ENCODE peak calls at places on chromosome 5, in five cellular contexts. One of them, this sample, is unnamed.
A peak's percentile ranks its signal among the peaks of the same experiment; 100 is the strongest.

GRCh38 chr5:73119492-73120157 is 750 bp upstream of the TMEM171 start:
- DNase-seq in ovary: no peak
- DNase-seq in GM23338: peak; percentile 69
- DNase-seq in BE2C: no peak
- DNase-seq in heart left ventricle: no peak
- DNase-seq in this sample: no peak

GRCh38 chr5:61525573-61526142 is 193.6 kb downstream of the ZSWIM6 start:
- DNase-seq in ovary: no peak
- DNase-seq in BE2C: no peak
- DNase-seq in GM23338: peak; percentile 21
- DNase-seq in heart left ventricle: no peak
- DNase-seq in this sample: no peak

GRCh38 chr5:39076757-39077475 is 2.7 kb upstream of the RICTOR start:
- DNase-seq in heart left ventricle: no peak
- DNase-seq in BE2C: no peak
- DNase-seq in GM23338: no peak
- DNase-seq in ovary: no peak
- DNase-seq in this sample: peak; percentile 31

GRCh38 chr5:13378073-13378472 is 566.4 kb downstream of the DNAH5 start:
- DNase-seq in BE2C: no peak
- DNase-seq in ovary: no peak
- DNase-seq in heart left ventricle: no peak
- DNase-seq in GM23338: no peak
- DNase-seq in this sample: no peak

GRCh38 chr5:38926121-38926520 is 80.3 kb downstream of the OSMR start:
- DNase-seq in ovary: no peak
- DNase-seq in BE2C: no peak
- DNase-seq in heart left ventricle: no peak
- DNase-seq in GM23338: no peak
- DNase-seq in this sample: no peak

GRCh38 chr5:154107729-154108128 is 69.0 kb downstream of the MFAP3 start:
- DNase-seq in GM23338: peak; percentile 94
- DNase-seq in heart left ventricle: no peak
- DNase-seq in BE2C: no peak
- DNase-seq in ovary: no peak
- DNase-seq in this sample: no peak

GRCh38 chr5:35342664-35343063 is 112.4 kb upstream of the PRLR start:
- DNase-seq in GM23338: no peak
- DNase-seq in heart left ventricle: no peak
- DNase-seq in ovary: no peak
- DNase-seq in BE2C: no peak
- DNase-seq in this sample: no peak

GRCh38 chr5:156401802-156402201 is 74.8 kb downstream of the SGCD start:
- DNase-seq in GM23338: no peak
- DNase-seq in ovary: no peak
- DNase-seq in heart left ventricle: no peak
- DNase-seq in BE2C: no peak
- DNase-seq in this sample: no peak

GRCh38 chr5:141402553-141403328 is at the start of gene PCDHGA9:
- DNase-seq in heart left ventricle: no peak
- DNase-seq in GM23338: peak; percentile 60
- DNase-seq in ovary: peak; percentile 28
- DNase-seq in BE2C: no peak
- DNase-seq in this sample: no peak

GRCh38 chr5:74372051-74372450 is 268.5 kb downstream of the ENC1 start:
- DNase-seq in GM23338: no peak
- DNase-seq in BE2C: no peak
- DNase-seq in ovary: no peak
- DNase-seq in heart left ventricle: no peak
- DNase-seq in this sample: no peak

GRCh38 chr5:31935702-31936347 is 238.3 kb downstream of the GOLPH3 start:
- DNase-seq in BE2C: peak; percentile 52
- DNase-seq in heart left ventricle: no peak
- DNase-seq in GM23338: no peak
- DNase-seq in ovary: peak; percentile 63
- DNase-seq in this sample: no peak

GRCh38 chr5:155633338-155633957 is 619.9 kb downstream of the KIF4B start:
- DNase-seq in GM23338: no peak
- DNase-seq in ovary: no peak
- DNase-seq in BE2C: no peak
- DNase-seq in heart left ventricle: no peak
- DNase-seq in this sample: no peak

GRCh38 chr5:108345541-108346171 is 36.2 kb downstream of the FBXL17 start:
- DNase-seq in GM23338: peak; percentile 68
- DNase-seq in BE2C: no peak
- DNase-seq in heart left ventricle: no peak
- DNase-seq in ovary: no peak
- DNase-seq in this sample: no peak

GRCh38 chr5:78533356-78533755 is 115.2 kb downstream of the LHFPL2 start:
- DNase-seq in heart left ventricle: no peak
- DNase-seq in BE2C: no peak
- DNase-seq in ovary: no peak
- DNase-seq in GM23338: peak; percentile 77
- DNase-seq in this sample: no peak

GRCh38 chr5:143153332-143154119 is 250.0 kb downstream of the NR3C1 start:
- DNase-seq in heart left ventricle: peak; percentile 69
- DNase-seq in GM23338: no peak
- DNase-seq in BE2C: no peak
- DNase-seq in ovary: peak; percentile 53
- DNase-seq in this sample: peak; percentile 86

GRCh38 chr5:43428034-43428712 is 16.0 kb upstream of the CCL28 start:
- DNase-seq in heart left ventricle: no peak
- DNase-seq in ovary: no peak
- DNase-seq in BE2C: no peak
- DNase-seq in GM23338: no peak
- DNase-seq in this sample: peak; percentile 56

GRCh38 chr5:5421149-5421960 is 1.1 kb upstream of the ICE1 start:
- DNase-seq in GM23338: peak; percentile 36
- DNase-seq in heart left ventricle: no peak
- DNase-seq in ovary: no peak
- DNase-seq in BE2C: no peak
- DNase-seq in this sample: no peak

GRCh38 chr5:135356522-135357318 is 42.3 kb downstream of the MACROH2A1 start:
- DNase-seq in GM23338: no peak
- DNase-seq in BE2C: peak; percentile 88
- DNase-seq in ovary: peak; percentile 64
- DNase-seq in heart left ventricle: peak; percentile 89
- DNase-seq in this sample: no peak

GRCh38 chr5:124660229-124661093 is 86.0 kb downstream of the ZNF608 start:
- DNase-seq in ovary: no peak
- DNase-seq in BE2C: no peak
- DNase-seq in heart left ventricle: no peak
- DNase-seq in GM23338: peak; percentile 83
- DNase-seq in this sample: peak; percentile 88

GRCh38 chr5:126816649-126817048 is 39.7 kb downstream of the LMNB1 start:
- DNase-seq in BE2C: no peak
- DNase-seq in GM23338: no peak
- DNase-seq in ovary: no peak
- DNase-seq in heart left ventricle: no peak
- DNase-seq in this sample: no peak

GRCh38 chr5:126814721-126815404 is 37.9 kb downstream of the LMNB1 start:
- DNase-seq in heart left ventricle: no peak
- DNase-seq in ovary: no peak
- DNase-seq in BE2C: no peak
- DNase-seq in GM23338: no peak
- DNase-seq in this sample: no peak

DNA sequence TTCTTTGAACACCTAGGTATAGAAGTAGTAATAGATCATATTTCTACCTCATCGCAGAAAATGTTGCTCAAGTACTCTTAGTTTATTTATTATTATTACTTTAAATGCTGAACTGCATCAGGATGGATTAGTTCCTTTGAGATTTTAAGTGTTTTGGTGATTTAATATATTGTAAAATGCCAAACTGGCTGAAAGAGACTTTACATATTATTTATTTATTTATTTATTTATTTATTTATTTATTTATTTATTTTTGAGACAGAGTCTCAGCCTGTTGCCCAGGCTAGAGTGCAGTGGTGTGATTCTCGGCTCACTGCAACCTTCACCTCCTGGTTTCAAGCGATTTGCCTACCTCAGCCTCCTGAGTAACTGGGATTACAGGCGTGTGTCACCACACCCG is 42.3 kb downstream of the LMNB1 start:
- DNase-seq in GM23338: no peak
- DNase-seq in ovary: no peak
- DNase-seq in heart left ventricle: no peak
- DNase-seq in BE2C: no peak
- DNase-seq in this sample: no peak
- H3K36me3 ChIP-seq in GM23338: peaks cover 51% of the 10 kb centered on the region
- H3K36me3 ChIP-seq in ovary: no peaks in the 10 kb centered on the region
- H3K36me3 ChIP-seq in heart left ventricle: no peaks in the 10 kb centered on the region
- H3K36me3 ChIP-seq in BE2C: peaks cover 93% of the 10 kb centered on the region
- H3K36me3 ChIP-seq in this sample: peaks cover 94% of the 10 kb centered on the region

GRCh38 chr5:1078206-1078605 is 33.7 kb downstream of the SLC12A7 start:
- DNase-seq in BE2C: no peak
- DNase-seq in heart left ventricle: no peak
- DNase-seq in ovary: no peak
- DNase-seq in GM23338: no peak
- DNase-seq in this sample: no peak
- H3K36me3 ChIP-seq in BE2C: no peaks in the 10 kb centered on the region
- H3K36me3 ChIP-seq in heart left ventricle: peaks cover 26% of the 10 kb centered on the region
- H3K36me3 ChIP-seq in ovary: no peaks in the 10 kb centered on the region
- H3K36me3 ChIP-seq in GM23338: no peaks in the 10 kb centered on the region
- H3K36me3 ChIP-seq in this sample: peaks cover 30% of the 10 kb centered on the region

DNA sequence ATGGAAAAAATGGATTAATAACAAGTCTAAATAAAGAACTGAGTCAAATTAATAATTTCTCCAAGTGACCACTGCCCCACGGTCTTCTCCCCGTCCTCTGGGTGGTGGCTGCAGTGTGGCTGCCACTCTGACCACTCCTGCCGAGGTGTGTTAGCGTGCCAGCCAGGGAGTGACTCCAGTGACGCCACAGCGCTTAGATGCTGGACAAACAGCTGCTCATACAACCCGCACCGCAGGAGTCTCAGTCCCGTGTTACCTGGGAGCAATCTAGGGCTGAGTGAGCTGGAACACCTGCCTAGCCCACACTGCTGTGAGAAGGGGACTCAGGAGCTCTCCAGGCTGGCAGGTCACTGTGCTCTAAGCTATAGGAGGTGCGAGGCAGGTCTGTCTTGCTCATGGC is 10.2 kb downstream of the MAPK9 start:
- DNase-seq in heart left ventricle: no peak
- DNase-seq in BE2C: no peak
- DNase-seq in ovary: no peak
- DNase-seq in GM23338: no peak
- DNase-seq in this sample: no peak
- H3K36me3 ChIP-seq in heart left ventricle: peaks cover 8% of the 10 kb centered on the region
- H3K36me3 ChIP-seq in BE2C: peaks cover 74% of the 10 kb centered on the region
- H3K36me3 ChIP-seq in ovary: no peaks in the 10 kb centered on the region
- H3K36me3 ChIP-seq in GM23338: peaks cover 19% of the 10 kb centered on the region
- H3K36me3 ChIP-seq in this sample: peaks cover 89% of the 10 kb centered on the region

GRCh38 chr5:168770996-168771395 is 191.8 kb upstream of the PANK3 start:
- DNase-seq in GM23338: no peak
- DNase-seq in heart left ventricle: no peak
- DNase-seq in ovary: no peak
- DNase-seq in BE2C: no peak
- DNase-seq in this sample: no peak
- H3K36me3 ChIP-seq in GM23338: no peaks in the 10 kb centered on the region
- H3K36me3 ChIP-seq in heart left ventricle: no peaks in the 10 kb centered on the region
- H3K36me3 ChIP-seq in ovary: no peaks in the 10 kb centered on the region
- H3K36me3 ChIP-seq in BE2C: peaks cover 90% of the 10 kb centered on the region
- H3K36me3 ChIP-seq in this sample: peaks cover 60% of the 10 kb centered on the region

GRCh38 chr5:175765858-175766257 is 105.5 kb upstream of the CPLX2 start:
- DNase-seq in BE2C: no peak
- DNase-seq in ovary: no peak
- DNase-seq in GM23338: no peak
- DNase-seq in heart left ventricle: no peak
- DNase-seq in this sample: no peak
- H3K36me3 ChIP-seq in BE2C: no peaks in the 10 kb centered on the region
- H3K36me3 ChIP-seq in ovary: no peaks in the 10 kb centered on the region
- H3K36me3 ChIP-seq in GM23338: peaks cover 11% of the 10 kb centered on the region
- H3K36me3 ChIP-seq in heart left ventricle: no peaks in the 10 kb centered on the region
- H3K36me3 ChIP-seq in this sample: no peaks in the 10 kb centered on the region

DNA sequence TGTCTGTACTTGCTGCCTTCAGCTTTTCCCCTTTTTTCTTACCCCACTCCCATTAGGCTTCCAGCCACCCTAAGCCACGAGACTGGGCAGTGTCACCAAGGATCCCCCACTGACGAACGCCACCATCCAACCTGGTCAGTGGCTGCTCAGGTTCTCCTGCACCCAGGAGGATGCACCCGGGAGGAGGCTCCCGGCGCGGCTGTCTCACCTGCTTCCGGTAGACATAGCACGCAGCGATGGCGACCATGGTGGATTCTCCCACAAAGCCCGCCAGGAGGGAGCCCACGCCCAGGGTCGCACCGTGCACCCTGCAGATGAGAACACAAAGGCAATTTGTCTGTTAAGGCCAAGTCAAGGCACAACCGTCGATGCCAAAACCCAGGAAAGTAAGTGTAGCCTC is 48.1 kb downstream of the OTULIN start:
- DNase-seq in BE2C: no peak
- DNase-seq in ovary: no peak
- DNase-seq in GM23338: no peak
- DNase-seq in heart left ventricle: no peak
- DNase-seq in this sample: no peak
- H3K36me3 ChIP-seq in BE2C: peaks cover 37% of the 10 kb centered on the region
- H3K36me3 ChIP-seq in ovary: no peaks in the 10 kb centered on the region
- H3K36me3 ChIP-seq in GM23338: no peaks in the 10 kb centered on the region
- H3K36me3 ChIP-seq in heart left ventricle: peaks cover 26% of the 10 kb centered on the region
- H3K36me3 ChIP-seq in this sample: peaks cover 75% of the 10 kb centered on the region

GRCh38 chr5:1975898-1976765 is 93.4 kb upstream of the IRX4 start:
- DNase-seq in GM23338: no peak
- DNase-seq in heart left ventricle: no peak
- DNase-seq in BE2C: no peak
- DNase-seq in ovary: no peak
- DNase-seq in this sample: no peak
- H3K36me3 ChIP-seq in GM23338: no peaks in the 10 kb centered on the region
- H3K36me3 ChIP-seq in heart left ventricle: no peaks in the 10 kb centered on the region
- H3K36me3 ChIP-seq in BE2C: no peaks in the 10 kb centered on the region
- H3K36me3 ChIP-seq in ovary: no peaks in the 10 kb centered on the region
- H3K36me3 ChIP-seq in this sample: no peaks in the 10 kb centered on the region

GRCh38 chr5:179256229-179257189 is 88.8 kb downstream of the ADAMTS2 start:
- DNase-seq in GM23338: no peak
- DNase-seq in ovary: no peak
- DNase-seq in heart left ventricle: peak; percentile 50
- DNase-seq in BE2C: no peak
- DNase-seq in this sample: peak; percentile 46
- H3K36me3 ChIP-seq in GM23338: no peaks in the 10 kb centered on the region
- H3K36me3 ChIP-seq in ovary: no peaks in the 10 kb centered on the region
- H3K36me3 ChIP-seq in heart left ventricle: no peaks in the 10 kb centered on the region
- H3K36me3 ChIP-seq in BE2C: no peaks in the 10 kb centered on the region
- H3K36me3 ChIP-seq in this sample: no peaks in the 10 kb centered on the region

GRCh38 chr5:69093771-69094570 is at the start of gene SLC30A5:
- DNase-seq in BE2C: peak; percentile 100
- DNase-seq in ovary: peak; percentile 99
- DNase-seq in GM23338: peak; percentile 100
- DNase-seq in heart left ventricle: peak; percentile 99
- DNase-seq in this sample: peak; percentile 100

DNA sequence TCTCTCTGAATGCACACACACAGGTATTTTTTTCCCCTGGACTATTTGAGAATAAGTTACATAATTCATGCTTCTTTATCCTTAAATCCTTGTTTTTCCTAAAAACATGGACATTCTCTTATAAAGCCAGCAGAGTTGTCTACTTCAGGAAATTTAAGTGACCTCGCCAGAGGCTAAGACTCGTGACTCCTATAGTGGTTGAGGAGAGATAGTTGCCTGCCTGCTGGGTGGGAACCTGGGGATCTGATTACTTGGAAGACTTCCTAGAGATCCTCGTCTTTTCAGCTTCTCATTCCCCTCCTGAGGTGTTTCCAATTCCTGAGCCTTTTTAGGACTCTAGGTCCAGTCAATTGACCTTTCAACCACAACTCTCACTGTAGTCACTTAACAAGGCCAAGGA is 5.5 kb downstream of the SLC30A5 start:
- DNase-seq in GM23338: no peak
- DNase-seq in heart left ventricle: no peak
- DNase-seq in ovary: no peak
- DNase-seq in BE2C: no peak
- DNase-seq in this sample: no peak
- H3K36me3 ChIP-seq in GM23338: peaks cover 2% of the 10 kb centered on the region
- H3K36me3 ChIP-seq in heart left ventricle: no peaks in the 10 kb centered on the region
- H3K36me3 ChIP-seq in ovary: no peaks in the 10 kb centered on the region
- H3K36me3 ChIP-seq in BE2C: peaks cover 19% of the 10 kb centered on the region
- H3K36me3 ChIP-seq in this sample: peaks cover 68% of the 10 kb centered on the region

GRCh38 chr5:112998296-112998695 is 21.7 kb downstream of the DCP2 start:
- DNase-seq in heart left ventricle: no peak
- DNase-seq in GM23338: no peak
- DNase-seq in ovary: no peak
- DNase-seq in BE2C: no peak
- DNase-seq in this sample: no peak
- H3K36me3 ChIP-seq in heart left ventricle: peaks cover 7% of the 10 kb centered on the region
- H3K36me3 ChIP-seq in GM23338: peaks cover 22% of the 10 kb centered on the region
- H3K36me3 ChIP-seq in ovary: no peaks in the 10 kb centered on the region
- H3K36me3 ChIP-seq in BE2C: peaks cover 45% of the 10 kb centered on the region
- H3K36me3 ChIP-seq in this sample: peaks cover 68% of the 10 kb centered on the region